ENCODE peak calls at places on chromosomes 11 and 22, in nine cellular contexts. X is progenitor cell of endocrine pancreas, H is NCI-H1436, U is Right ventricle myocardium inferior, P is GM23338, S is iPS DF 19.7, W is EH, Z is neural progenitor cell, A is NCI-H1092 treated with DMSO at 0.1 percent for 48 hours. M is an unnamed sample.

GRCh38 chr11:119673389-119674336 is 55.3 kb downstream of the NECTIN1 start:
- DNase-seq in X (no peak), H (no peak), U (no peak), P (no peak), S (no peak), W (no peak), Z (no peak), A (no peak), M (no peak)

GRCh38 chr22:49564666-49565515 is 262.8 kb downstream of the BRD1 start:
- DNase-seq in X (no peak), H (no peak), U (no peak), P (no peak), S (no peak), W (no peak), Z (no peak), A (no peak), M (no peak)

GRCh38 chr11:72078477-72078876 is 1.9 kb downstream of the NUMA1 start:
- DNase-seq in X (no peak), H (no peak), U (no peak), P (no peak), S (no peak), W (peak; percentile 45), Z (no peak), A (no peak), M (no peak)

GRCh38 chr11:5507586-5508305 is 2.0 kb downstream of the UBQLN3 start:
- DNase-seq in X (no peak), H (no peak), U (no peak), P (no peak), S (no peak), W (no peak), Z (no peak), A (no peak), M (no peak)

GRCh38 chr11:83033367-83033766 is 38.3 kb downstream of the RAB30 start:
- DNase-seq in X (no peak), H (no peak), U (no peak), P (no peak), S (no peak), W (no peak), Z (no peak), A (no peak), M (no peak)

GRCh38 chr11:124724854-124725718 is 14.7 kb upstream of the NRGN start:
- DNase-seq in X (no peak), H (peak; percentile 70), U (no peak), P (no peak), S (no peak), W (no peak), Z (no peak), A (no peak), M (no peak)

GRCh38 chr11:559712-560304 is 730 bp downstream of the LMNTD2 start:
- DNase-seq in X (no peak), H (no peak), U (no peak), P (peak; percentile 73), S (no peak), W (no peak), Z (no peak), A (no peak), M (no peak)

GRCh38 chr11:104163100-104164027 is 583 bp downstream of the PDGFD start:
- DNase-seq in X (no peak), H (no peak), U (peak; percentile 62), P (peak; percentile 72), S (peak; percentile 25), W (peak; percentile 1), Z (peak; percentile 48), A (peak; percentile 8), M (peak; percentile 14)

GRCh38 chr22:23899042-23899745 is 5.0 kb downstream of the MIF start:
- DNase-seq in X (no peak), H (no peak), U (no peak), P (no peak), S (no peak), W (no peak), Z (no peak), A (no peak), M (no peak)

GRCh38 chr22:24185501-24186351 is 4.4 kb downstream of the SUSD2 start:
- DNase-seq in X (no peak), H (no peak), U (peak; percentile 34), P (no peak), S (no peak), W (no peak), Z (no peak), A (no peak), M (peak; percentile 2)